ENCODE peak calls at places on chromosomes 7 and 10, in ten cellular contexts. T is neuronal stem cell; F is psoas muscle; L is mesendoderm; K is CD8-positive, alpha-beta memory T cell; E is tibial artery; J is SJSA1; P is fibroblast of lung; Q is left lung; D is thyroid gland. B is an unnamed sample.

GRCh38 chr7:155360495-155361362 is 63.1 kb downstream of the INSIG1 start:
- DNase-seq in K (no peak), T (no peak), F (no peak), Q (peak), E (peak), P (no peak), J (no peak), D (no peak), L (no peak), B (no peak)

GRCh38 chr7:112420236-112420945 is 29.9 kb upstream of the IFRD1 start:
- DNase-seq in P (no peak), F (no peak), K (no peak), D (no peak), T (peak), L (no peak), Q (no peak), J (peak), E (no peak), B (no peak)

GRCh38 chr7:133815677-133816210 is 311.4 kb upstream of the LRGUK start:
- DNase-seq in T (no peak), Q (no peak), D (no peak), L (no peak), P (peak), J (peak), E (no peak), K (no peak), F (no peak), B (no peak)

GRCh38 chr10:31101123-31101522 is 69.5 kb upstream of the ZNF438 start:
- DNase-seq in L (no peak), F (no peak), K (no peak), J (peak), P (peak), E (no peak), Q (no peak), D (peak), T (no peak), B (no peak)

GRCh38 chr7:38975944-38976392 is 1.7 kb upstream of the POU6F2 start:
- DNase-seq in L (peak), K (no peak), T (peak), P (no peak), F (no peak), Q (peak), E (no peak), D (no peak), J (no peak), B (no peak)

GRCh38 chr10:101848408-101848807 is 4.8 kb upstream of the KCNIP2 start:
- DNase-seq in L (no peak), Q (no peak), F (no peak), P (peak), J (no peak), D (no peak), K (no peak), E (no peak), T (no peak), B (no peak)

GRCh38 chr7:4738711-4739527 is 36.5 kb upstream of the AP5Z1 start:
- DNase-seq in L (peak), Q (no peak), D (peak), J (peak), E (no peak), K (no peak), P (peak), F (peak), T (no peak), B (peak)

GRCh38 chr10:72315611-72316385 is 38.9 kb downstream of the DNAJB12 start:
- DNase-seq in K (no peak), T (no peak), Q (no peak), F (peak), J (no peak), L (no peak), D (peak), P (peak), E (peak), B (peak)

GRCh38 chr10:60208676-60209269 is 180.9 kb downstream of the ANK3 start:
- DNase-seq in D (no peak), J (peak), F (no peak), K (no peak), Q (no peak), T (peak), P (peak), E (no peak), L (peak), B (no peak)

GRCh38 chr10:77877461-77878344 is 48.9 kb downstream of the DLG5 start:
- DNase-seq in Q (no peak), P (peak), L (peak), J (no peak), T (peak), E (no peak), K (peak), D (peak), F (peak), B (peak)

GRCh38 chr10:120963053-120963533 is 111.9 kb downstream of the WDR11 start:
- DNase-seq in L (peak), K (no peak), J (no peak), Q (peak), D (peak), F (no peak), P (no peak), T (peak), E (no peak), B (no peak)

GRCh38 chr7:102028206-102028826 is 210.9 kb downstream of the CUX1 start:
- DNase-seq in K (no peak), J (no peak), Q (no peak), P (no peak), E (no peak), F (no peak), T (no peak), L (no peak), D (no peak), B (no peak)

GRCh38 chr10:52252322-52252721 is 61.8 kb upstream of the DKK1 start:
- DNase-seq in F (no peak), P (no peak), J (no peak), E (no peak), T (no peak), K (no peak), Q (no peak), L (no peak), D (no peak), B (no peak)

GRCh38 chr10:132255489-132256344 is 52.0 kb downstream of the STK32C start:
- DNase-seq in Q (no peak), J (no peak), D (no peak), K (no peak), T (no peak), P (no peak), F (no peak), L (no peak), E (no peak), B (no peak)

GRCh38 chr7:114086906-114087651 is 168.3 kb upstream of the PPP1R3A start:
- DNase-seq in J (no peak), L (peak), D (peak), F (no peak), Q (peak), E (no peak), K (peak), T (peak), P (peak), B (peak)

GRCh38 chr7:37323912-37324430 is 124.7 kb downstream of the ELMO1 start:
- DNase-seq in T (no peak), Q (no peak), P (no peak), E (no peak), K (no peak), L (no peak), F (no peak), D (no peak), J (no peak), B (no peak)

GRCh38 chr10:118459642-118460193 is 117.6 kb upstream of the FAM204A start:
- DNase-seq in Q (no peak), K (peak), T (peak), E (peak), P (peak), J (peak), F (peak), L (peak), D (peak), B (peak)

GRCh38 chr10:74208081-74208480 is 57.1 kb downstream of the ADK start:
- DNase-seq in T (peak), D (no peak), E (no peak), Q (no peak), F (peak), J (no peak), P (no peak), K (no peak), L (no peak), B (no peak)

GRCh38 chr10:73399054-73399453 is 14.8 kb downstream of the ANXA7 start:
- DNase-seq in J (no peak), E (no peak), L (no peak), D (no peak), F (no peak), T (no peak), P (no peak), K (no peak), Q (no peak), B (no peak)

GRCh38 chr10:6072215-6072941 is 10.2 kb upstream of the IL2RA start:
- DNase-seq in P (no peak), D (no peak), L (no peak), E (no peak), F (no peak), T (no peak), Q (no peak), K (no peak), J (peak), B (no peak)

GRCh38 chr10:128080641-128081040 is 45.6 kb downstream of the MKI67 start:
- DNase-seq in L (no peak), T (no peak), J (no peak), K (no peak), E (no peak), Q (no peak), D (no peak), P (no peak), F (no peak), B (no peak)

GRCh38 chr10:128080231-128080630 is 46.0 kb downstream of the MKI67 start:
- DNase-seq in F (no peak), E (no peak), P (no peak), K (no peak), T (no peak), L (no peak), Q (no peak), J (no peak), D (no peak), B (no peak)

GRCh38 chr10:128074589-128074988 is 51.6 kb downstream of the MKI67 start:
- DNase-seq in P (no peak), J (no peak), L (no peak), K (no peak), F (no peak), Q (no peak), E (no peak), T (no peak), D (no peak), B (no peak)

GRCh38 chr10:128077155-128077875 is 48.9 kb downstream of the MKI67 start:
- DNase-seq in J (no peak), L (no peak), T (no peak), F (no peak), Q (no peak), K (no peak), D (no peak), E (no peak), P (no peak), B (no peak)

GRCh38 chr10:128078136-128078969 is 47.9 kb downstream of the MKI67 start:
- DNase-seq in L (peak), K (no peak), Q (no peak), J (peak), T (peak), P (peak), D (no peak), E (no peak), F (no peak), B (no peak)
- H3K27ac ChIP-seq in L (no peak), K (no peak), Q (no peak), J (no peak), T (no peak), P (no peak), D (no peak), E (no peak), F (no peak), B (no peak)

GRCh38 chr7:143385891-143386781 is 5.0 kb downstream of the ZYX start:
- DNase-seq in Q (peak), E (no peak), T (no peak), J (no peak), K (peak), L (no peak), P (no peak), F (no peak), D (peak), B (peak)

GRCh38 chr7:143382791-143383641 is 1.9 kb downstream of the ZYX start:
- DNase-seq in J (no peak), F (no peak), D (no peak), T (no peak), Q (peak), K (no peak), P (no peak), L (no peak), E (no peak), B (no peak)

GRCh38 chr7:143384148-143384547 is 3.0 kb downstream of the ZYX start:
- DNase-seq in T (no peak), Q (no peak), D (peak), E (peak), K (peak), L (no peak), J (no peak), F (no peak), P (peak), B (no peak)

GRCh38 chr7:143383642-143383957 is 2.5 kb downstream of the ZYX start:
- DNase-seq in J (no peak), F (no peak), K (peak), L (no peak), T (no peak), E (no peak), Q (no peak), P (no peak), D (no peak), B (no peak)

GRCh38 chr7:143384741-143385631 is 3.8 kb downstream of the ZYX start:
- DNase-seq in D (no peak), L (no peak), P (no peak), F (no peak), K (peak), T (no peak), J (no peak), E (peak), Q (no peak), B (no peak)
- H3K4me3 ChIP-seq in D (no peak), L (no peak), P (peak), F (peak), K (no peak), T (no peak), J (no peak), E (peak), Q (peak), B (no peak)

DNA sequence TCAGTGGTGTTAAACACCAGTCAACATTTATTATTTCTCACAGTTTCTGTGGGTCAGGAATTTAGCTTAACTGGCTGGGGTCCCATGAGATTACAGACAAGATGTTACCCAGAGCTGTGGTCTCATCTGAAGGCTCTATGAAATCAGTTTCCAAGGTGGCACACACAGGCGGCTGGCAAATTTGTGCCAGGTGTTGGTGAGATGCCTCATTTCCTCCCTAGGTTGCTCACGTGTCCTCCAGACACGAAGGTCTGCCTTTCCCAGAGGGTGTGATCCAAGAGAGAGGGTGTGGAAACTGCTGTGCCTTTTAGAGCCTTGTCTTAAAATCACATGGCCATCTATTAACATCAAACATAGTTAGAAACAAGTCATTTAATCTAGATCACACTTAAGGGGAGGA is 209.0 kb downstream of the JCAD start:
- DNase-seq in T (no peak), E (no peak), K (no peak), Q (no peak), J (no peak), F (no peak), L (no peak), D (no peak), P (no peak), B (no peak)
- H3K27ac ChIP-seq in T (no peak), E (peak), K (no peak), Q (no peak), J (peak), F (no peak), L (no peak), D (no peak), P (no peak), B (no peak)

GRCh38 chr7:158406364-158406763 is 181.3 kb downstream of the PTPRN2 start:
- DNase-seq in D (no peak), T (no peak), Q (no peak), F (no peak), J (no peak), E (no peak), L (no peak), P (no peak), K (no peak), B (no peak)
- H3K4me3 ChIP-seq in D (no peak), T (no peak), Q (no peak), F (no peak), J (no peak), E (no peak), L (no peak), P (no peak), K (no peak), B (no peak)

DNA sequence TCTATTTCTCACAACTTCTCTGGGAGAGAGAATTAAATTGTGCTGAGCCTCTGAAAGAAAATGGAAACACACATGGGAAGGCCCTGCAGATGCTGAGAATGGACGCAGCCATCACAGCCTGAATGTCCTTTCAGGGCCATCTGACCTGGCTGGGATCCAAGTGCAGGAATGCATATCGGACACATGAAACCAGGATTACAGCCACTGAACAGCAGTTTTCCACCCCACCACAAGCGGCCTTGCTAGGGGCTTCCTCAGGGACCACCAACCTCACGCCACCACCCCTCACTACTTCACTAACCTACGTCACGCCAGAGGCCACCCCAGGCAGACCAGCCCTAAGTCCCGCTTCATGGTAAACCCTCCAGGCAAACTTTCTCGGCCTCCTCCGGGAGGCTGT is 103.3 kb downstream of the DIP2C start:
- DNase-seq in D (no peak), J (no peak), K (no peak), L (no peak), P (no peak), Q (no peak), T (no peak), F (no peak), E (no peak), B (peak)
- H3K27ac ChIP-seq in D (no peak), J (no peak), K (no peak), L (no peak), P (no peak), Q (no peak), T (no peak), F (no peak), E (no peak), B (no peak)

DNA sequence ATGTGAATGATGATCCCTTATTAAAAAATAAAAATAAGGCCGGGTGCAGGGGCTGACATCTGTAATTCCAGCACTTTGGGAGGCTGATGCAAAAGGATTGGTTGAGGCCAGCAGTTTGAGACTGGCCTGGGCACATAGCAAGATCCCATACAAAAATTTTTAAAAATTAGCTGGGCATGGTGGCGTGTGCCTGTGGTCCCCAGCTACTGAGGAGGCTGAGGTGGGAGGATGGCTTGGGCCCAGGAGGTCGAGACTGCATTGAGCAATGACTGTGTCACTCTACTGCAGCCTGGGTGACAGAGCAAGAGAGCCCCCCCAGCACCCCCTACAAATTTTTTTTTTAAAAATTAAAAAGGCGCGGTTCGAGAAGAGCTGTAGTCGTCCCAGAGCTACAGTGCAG is 1.2 kb upstream of the BRI3 start:
- DNase-seq in F (no peak), Q (no peak), L (no peak), J (no peak), E (no peak), P (no peak), T (no peak), K (no peak), D (no peak), B (no peak)
- H3K4me3 ChIP-seq in F (peak), Q (no peak), L (no peak), J (no peak), E (peak), P (peak), T (peak), K (peak), D (no peak), B (no peak)

DNA sequence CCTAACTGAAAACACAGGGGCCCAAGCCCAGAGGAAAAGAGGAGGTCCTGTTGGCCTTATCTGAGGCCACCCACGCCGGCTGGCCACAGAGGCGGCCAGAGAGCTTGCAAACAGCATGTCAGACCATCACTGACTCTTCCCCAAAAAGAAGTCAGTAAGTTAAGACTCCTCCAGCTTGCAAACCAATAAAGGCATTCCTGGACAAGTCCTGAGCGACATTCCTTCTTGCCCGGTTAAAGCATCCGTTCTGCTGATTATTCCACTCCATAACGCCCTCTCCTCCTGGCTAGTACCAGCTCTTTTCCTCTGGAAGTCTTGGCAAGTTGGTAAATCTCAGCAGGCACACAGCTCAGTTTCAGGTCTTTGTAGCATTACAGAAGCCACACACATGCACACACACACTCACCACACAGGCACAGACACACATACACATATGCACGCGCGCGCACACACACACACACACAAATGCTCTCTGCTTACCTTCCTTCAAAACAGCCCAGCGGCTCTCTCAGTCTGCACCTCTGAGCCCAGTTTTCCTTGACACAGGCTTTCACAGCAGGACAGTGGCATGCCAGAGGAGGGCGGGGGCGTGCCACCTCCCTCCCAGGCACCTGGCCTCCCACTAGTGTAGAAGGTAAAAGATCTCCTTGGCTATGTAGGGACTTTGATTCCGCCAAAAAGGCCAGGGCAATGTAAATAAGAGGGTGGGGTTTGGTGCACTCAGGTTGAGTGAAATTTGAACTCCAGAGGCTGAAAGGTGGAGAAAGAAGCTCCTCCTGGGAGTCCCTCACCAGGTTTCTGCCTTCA is 201.4 kb downstream of the TNS3 start:
- DNase-seq in Q (no peak), D (peak), P (peak), J (no peak), K (no peak), E (no peak), L (peak), T (peak), F (no peak), B (no peak)
- H3K27ac ChIP-seq in Q (peak), D (peak), P (peak), J (peak), K (no peak), E (peak), L (no peak), T (peak), F (peak), B (no peak)

GRCh38 chr7:44976746-44977196 is 2.0 kb downstream of the MYO1G start:
- DNase-seq in E (no peak), D (no peak), F (no peak), T (no peak), J (no peak), L (no peak), P (no peak), K (no peak), Q (peak), B (no peak)

GRCh38 chr7:44976040-44976745 is 2.6 kb downstream of the MYO1G start:
- DNase-seq in J (no peak), D (no peak), E (no peak), L (no peak), T (no peak), Q (no peak), K (no peak), P (no peak), F (no peak), B (no peak)

GRCh38 chr7:44978511-44979366 is at the start of gene MYO1G:
- DNase-seq in D (peak), J (no peak), T (no peak), F (peak), P (no peak), Q (peak), E (no peak), K (peak), L (no peak), B (no peak)

GRCh38 chr7:44977304-44977858 is 1.4 kb downstream of the MYO1G start:
- DNase-seq in D (no peak), F (no peak), P (no peak), Q (peak), E (no peak), L (no peak), T (no peak), J (no peak), K (peak), B (no peak)

DNA sequence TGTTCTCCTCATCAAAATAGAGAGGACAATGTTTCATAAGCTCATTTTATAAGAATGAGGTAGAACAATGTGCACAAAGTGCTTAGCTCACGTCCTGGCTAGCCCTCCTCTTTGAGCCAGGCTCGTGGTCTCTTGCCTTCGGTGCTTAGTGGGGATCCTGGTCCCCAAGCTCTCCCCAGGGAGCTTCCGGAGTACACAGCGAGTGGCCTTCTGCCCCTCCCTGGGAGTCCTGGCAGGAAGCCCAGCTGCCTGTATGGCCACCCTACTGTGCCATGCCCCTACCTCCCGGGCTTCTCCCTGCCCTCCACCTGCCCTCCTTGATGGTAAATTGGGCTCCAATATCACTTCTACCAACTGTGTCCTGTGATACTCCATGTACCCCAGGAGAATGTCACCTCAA is 859 bp downstream of the MYO1G start:
- DNase-seq in F (no peak), E (no peak), L (no peak), J (no peak), Q (peak), T (no peak), P (no peak), K (peak), D (peak), B (no peak)
- H3K4me3 ChIP-seq in F (peak), E (no peak), L (no peak), J (no peak), Q (peak), T (no peak), P (no peak), K (peak), D (no peak), B (no peak)

B was measured in adrenal gland.